ENCODE peak calls at places on chromosomes 13 and 19, in five cellular contexts. K is brain microvascular endothelial cell, L is stomach, B is transverse colon, G is mesendoderm. V is an unnamed sample. For H3K36me3, the result is how much of the 10 kb centered on the place peaks cover.

GRCh38 chr13:53520132-53520531 is 491.5 kb downstream of the OLFM4 start:
- DNase-seq in K (no peak), L (no peak), B (no peak), G (peak), V (no peak)

GRCh38 chr13:41231786-41232185 is 31.6 kb downstream of the MTRF1 start:
- DNase-seq in K (peak), L (peak), B (peak), G (peak), V (peak)

GRCh38 chr19:17590780-17591688 is 35.6 kb downstream of the COLGALT1 start:
- DNase-seq in K (no peak), L (no peak), B (no peak), G (no peak), V (no peak)

GRCh38 chr19:47271949-47272348 is 2.7 kb upstream of the INAFM1 start:
- DNase-seq in K (no peak), L (no peak), B (no peak), G (no peak), V (no peak)

GRCh38 chr19:17348700-17349099 is 11.3 kb downstream of the GTPBP3 start:
- DNase-seq in K (peak), L (no peak), B (no peak), G (peak), V (no peak)

GRCh38 chr13:23463631-23464030 is 30.1 kb upstream of the SACS start:
- DNase-seq in K (peak), L (no peak), B (no peak), G (no peak), V (no peak)

GRCh38 chr19:23261496-23262020 is 11.4 kb upstream of the ZNF724 start:
- DNase-seq in K (no peak), L (no peak), B (no peak), G (no peak), V (no peak)

GRCh38 chr13:97223711-97224461 is 1.8 kb downstream of the MBNL2 start:
- DNase-seq in K (peak), L (peak), B (peak), G (peak), V (peak)

GRCh38 chr19:3368848-3369336 is 2.5 kb downstream of the NFIC start:
- DNase-seq in K (no peak), L (no peak), B (no peak), G (no peak), V (no peak)

GRCh38 chr13:93147946-93148345 is 78.7 kb upstream of the GPC6 start:
- DNase-seq in K (no peak), L (no peak), B (no peak), G (no peak), V (no peak)

GRCh38 chr13:93146584-93147292 is 79.9 kb upstream of the GPC6 start:
- DNase-seq in K (peak), L (no peak), B (no peak), G (no peak), V (no peak)

GRCh38 chr13:93147293-93147645 is 79.3 kb upstream of the GPC6 start:
- DNase-seq in K (peak), L (no peak), B (no peak), G (no peak), V (no peak)

GRCh38 chr13:93144031-93144430 is 82.6 kb upstream of the GPC6 start:
- DNase-seq in K (no peak), L (no peak), B (no peak), G (no peak), V (no peak)

GRCh38 chr13:93145199-93145598 is 81.4 kb upstream of the GPC6 start:
- DNase-seq in K (peak), L (no peak), B (no peak), G (no peak), V (no peak)
- H3K27ac ChIP-seq in K (peak), L (no peak), B (no peak), G (no peak), V (no peak)

DNA sequence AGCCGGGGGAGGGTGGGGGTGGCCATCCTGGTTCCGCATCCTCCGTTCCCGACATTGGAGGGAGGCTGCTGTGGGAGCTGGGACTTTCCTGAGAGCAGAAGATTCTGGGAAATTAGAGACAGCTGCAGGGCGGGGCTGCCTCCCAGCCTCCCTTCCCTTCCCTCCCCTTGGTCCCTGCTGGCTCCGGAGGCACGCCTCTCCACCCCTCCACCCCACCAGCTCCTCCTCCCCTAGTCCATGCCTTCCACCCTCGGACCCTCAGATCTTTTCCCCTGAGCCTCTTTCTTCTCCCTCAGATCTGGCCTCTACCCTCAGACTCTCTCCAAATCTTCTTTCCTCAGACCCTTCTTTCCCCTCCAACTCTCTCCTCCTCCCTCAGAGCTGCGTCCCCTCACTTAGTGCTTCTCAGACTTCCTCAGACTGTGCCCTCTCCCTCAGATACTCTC is 3.1 kb upstream of the BCL3 start:
- DNase-seq in K (no peak), L (peak), B (peak), G (peak), V (peak)
- H3K4me3 ChIP-seq in K (no peak), L (no peak), B (peak), G (no peak), V (no peak)

DNA sequence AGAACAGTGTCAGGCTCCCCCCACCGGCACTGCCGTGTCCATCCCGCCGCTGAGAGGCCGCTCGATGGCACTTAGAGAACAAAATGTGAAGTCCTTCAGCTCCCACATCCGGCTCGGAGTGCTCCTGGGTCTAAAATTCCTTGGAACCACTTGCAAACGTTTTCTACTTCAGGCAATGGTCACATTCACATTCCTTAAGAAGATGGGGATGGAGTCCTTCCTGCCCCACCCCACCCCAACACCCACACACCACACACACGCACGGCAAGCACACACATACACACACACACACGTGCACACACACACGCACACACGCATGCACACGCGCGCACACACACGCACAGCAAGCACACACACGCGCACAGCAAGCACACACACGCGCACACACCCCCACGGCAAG is 83.4 kb downstream of the SOX1 start:
- DNase-seq in K (no peak), L (no peak), B (no peak), G (no peak), V (no peak)
- H3K36me3 ChIP-seq in K (under half), L (under half), B (under half), G (under half), V (under half)

GRCh38 chr13:46111151-46111550 is 6.3 kb upstream of the CPB2 start:
- DNase-seq in K (no peak), L (no peak), B (no peak), G (no peak), V (no peak)
- H3K27ac ChIP-seq in K (no peak), L (no peak), B (no peak), G (no peak), V (no peak)

GRCh38 chr19:54369082-54369691 is 4.5 kb upstream of the LAIR1 start:
- DNase-seq in K (no peak), L (no peak), B (no peak), G (no peak), V (no peak)
- H3K4me3 ChIP-seq in K (no peak), L (no peak), B (no peak), G (no peak), V (no peak)

GRCh38 chr13:114304346-114305034 is 9.8 kb upstream of the CHAMP1 start:
- DNase-seq in K (no peak), L (peak), B (no peak), G (no peak), V (peak)
- H3K36me3 ChIP-seq in K (under half), L (half or more), B (under half), G (under half), V (under half)

V was measured in body of pancreas.